ENCODE peak calls at places on chromosomes 2 and 18, in nine cellular contexts. W is Calu3, Z is dorsolateral prefrontal cortex, X is psoas muscle, Y is thoracic aorta, S is PC-9, T is BJ, I is stomach, Q is foreskin fibroblast. K is an unnamed sample.

GRCh38 chr2:46770622-46771021 is 145.0 kb downstream of the MCFD2 start:
- DNase-seq in W (no peak), Z (no peak), X (no peak), Y (no peak), S (no peak), T (peak), I (no peak), Q (peak), K (no peak)

GRCh38 chr2:39385172-39385571 is 51.9 kb downstream of the MAP4K3 start:
- DNase-seq in W (no peak), Z (no peak), X (no peak), Y (no peak), S (no peak), T (no peak), I (no peak), Q (no peak), K (no peak)

GRCh38 chr2:18117592-18117991 is 239.1 kb downstream of the KCNS3 start:
- DNase-seq in W (peak), Z (no peak), X (no peak), Y (no peak), S (peak), T (no peak), I (peak), Q (peak), K (no peak)

GRCh38 chr2:197273485-197273884 is 37.1 kb downstream of the ANKRD44 start:
- DNase-seq in W (no peak), Z (no peak), X (peak), Y (no peak), S (no peak), T (no peak), I (peak), Q (no peak), K (no peak)

GRCh38 chr2:179850188-179850587 is 11.2 kb downstream of the ZNF385B start:
- DNase-seq in W (no peak), Z (no peak), X (no peak), Y (no peak), S (peak), T (peak), I (no peak), Q (peak), K (no peak)

GRCh38 chr18:44701227-44701626 is 20.5 kb downstream of the SETBP1 start:
- DNase-seq in W (no peak), Z (no peak), X (no peak), Y (no peak), S (no peak), T (no peak), I (no peak), Q (no peak), K (no peak)

GRCh38 chr2:240925576-240926515 is 19.7 kb downstream of the CROCC2 start:
- DNase-seq in W (peak), Z (peak), X (peak), Y (no peak), S (peak), T (no peak), I (peak), Q (no peak), K (peak)

GRCh38 chr2:118850901-118851268 is 3.4 kb upstream of the EN1 start:
- DNase-seq in W (no peak), Z (no peak), X (no peak), Y (no peak), S (no peak), T (no peak), I (no peak), Q (no peak), K (no peak)

GRCh38 chr2:24577481-24577880 is 86.4 kb downstream of the NCOA1 start:
- DNase-seq in W (no peak), Z (no peak), X (no peak), Y (no peak), S (no peak), T (no peak), I (no peak), Q (no peak), K (no peak)

GRCh38 chr18:75256376-75256775 is 45.8 kb downstream of the TSHZ1 start:
- DNase-seq in W (no peak), Z (no peak), X (no peak), Y (no peak), S (no peak), T (no peak), I (no peak), Q (no peak), K (no peak)

GRCh38 chr2:70748002-70748779 is 19.8 kb downstream of the ADD2 start:
- DNase-seq in W (no peak), Z (no peak), X (no peak), Y (no peak), S (no peak), T (no peak), I (no peak), Q (no peak), K (no peak)

GRCh38 chr2:68799615-68800400 is 65.2 kb downstream of the ARHGAP25 start:
- DNase-seq in W (no peak), Z (no peak), X (no peak), Y (no peak), S (no peak), T (no peak), I (no peak), Q (no peak), K (no peak)

GRCh38 chr2:23803965-23804542 is 122.9 kb downstream of the ATAD2B start:
- DNase-seq in W (peak), Z (no peak), X (peak), Y (no peak), S (peak), T (no peak), I (peak), Q (peak), K (no peak)

GRCh38 chr18:12656671-12657047 is 1.2 kb downstream of the SPIRE1 start:
- DNase-seq in W (no peak), Z (no peak), X (no peak), Y (no peak), S (no peak), T (no peak), I (no peak), Q (no peak), K (no peak)

GRCh38 chr18:54873884-54874255 is 45.6 kb downstream of the RAB27B start:
- DNase-seq in W (peak), Z (no peak), X (no peak), Y (no peak), S (no peak), T (no peak), I (no peak), Q (no peak), K (no peak)

GRCh38 chr18:21851327-21851961 is 110.9 kb downstream of the MIB1 start:
- DNase-seq in W (no peak), Z (no peak), X (no peak), Y (no peak), S (no peak), T (no peak), I (no peak), Q (peak), K (no peak)

GRCh38 chr2:74119324-74119723 is 28.4 kb downstream of the BOLA3 start:
- DNase-seq in W (no peak), Z (no peak), X (no peak), Y (no peak), S (no peak), T (no peak), I (no peak), Q (peak), K (no peak)

GRCh38 chr2:40554665-40555294 is 102.9 kb upstream of the SLC8A1 start:
- DNase-seq in W (peak), Z (no peak), X (peak), Y (peak), S (peak), T (no peak), I (peak), Q (peak), K (peak)

GRCh38 chr2:62768615-62769014 is 63.1 kb downstream of the EHBP1 start:
- DNase-seq in W (no peak), Z (no peak), X (no peak), Y (no peak), S (no peak), T (no peak), I (no peak), Q (peak), K (no peak)

GRCh38 chr2:173053043-173053699 is 22.5 kb upstream of the MAP3K20 start:
- DNase-seq in W (no peak), Z (no peak), X (no peak), Y (no peak), S (peak), T (no peak), I (no peak), Q (no peak), K (no peak)

GRCh38 chr2:188365058-188365641 is 73.5 kb downstream of the GULP1 start:
- DNase-seq in W (no peak), Z (no peak), X (no peak), Y (no peak), S (no peak), T (no peak), I (no peak), Q (no peak), K (no peak)

GRCh38 chr2:72104821-72105588 is 42.7 kb downstream of the CYP26B1 start:
- DNase-seq in W (no peak), Z (no peak), X (no peak), Y (no peak), S (no peak), T (no peak), I (no peak), Q (no peak), K (no peak)

GRCh38 chr18:62339106-62339988 is 14.2 kb downstream of the TNFRSF11A start:
- DNase-seq in W (no peak), Z (no peak), X (no peak), Y (no peak), S (no peak), T (no peak), I (no peak), Q (no peak), K (no peak)

GRCh38 chr18:76454429-76454828 is 40.6 kb downstream of the ZNF516 start:
- DNase-seq in W (no peak), Z (no peak), X (no peak), Y (no peak), S (no peak), T (no peak), I (no peak), Q (no peak), K (no peak)

GRCh38 chr2:65050931-65051330 is 5.3 kb upstream of the CEP68 start:
- DNase-seq in W (no peak), Z (no peak), X (no peak), Y (no peak), S (no peak), T (no peak), I (no peak), Q (no peak), K (no peak)

GRCh38 chr2:166388488-166389070 is 12.8 kb upstream of the SCN9A start:
- DNase-seq in W (no peak), Z (no peak), X (no peak), Y (no peak), S (no peak), T (no peak), I (no peak), Q (no peak), K (no peak)

GRCh38 chr2:136638193-136638592 is 127.2 kb upstream of the THSD7B start:
- DNase-seq in W (no peak), Z (no peak), X (no peak), Y (no peak), S (no peak), T (no peak), I (no peak), Q (no peak), K (no peak)

GRCh38 chr2:200451506-200451905 is 58.4 kb downstream of the KCTD18 start:
- DNase-seq in W (no peak), Z (no peak), X (no peak), Y (no peak), S (no peak), T (no peak), I (no peak), Q (no peak), K (no peak)

GRCh38 chr2:236047886-236048540 is 120.2 kb downstream of the GBX2 start:
- DNase-seq in W (peak), Z (no peak), X (no peak), Y (no peak), S (peak), T (no peak), I (no peak), Q (no peak), K (no peak)

GRCh38 chr2:4763009-4763408 is 929.2 kb upstream of the SOX11 start:
- DNase-seq in W (no peak), Z (no peak), X (no peak), Y (no peak), S (no peak), T (no peak), I (no peak), Q (no peak), K (no peak)
- TF ChIP-seq CTCF in W (no peak), Z (no peak), X (no peak), Y (no peak), S (peak), T (no peak), I (no peak), Q (no peak), K (no peak)

DNA sequence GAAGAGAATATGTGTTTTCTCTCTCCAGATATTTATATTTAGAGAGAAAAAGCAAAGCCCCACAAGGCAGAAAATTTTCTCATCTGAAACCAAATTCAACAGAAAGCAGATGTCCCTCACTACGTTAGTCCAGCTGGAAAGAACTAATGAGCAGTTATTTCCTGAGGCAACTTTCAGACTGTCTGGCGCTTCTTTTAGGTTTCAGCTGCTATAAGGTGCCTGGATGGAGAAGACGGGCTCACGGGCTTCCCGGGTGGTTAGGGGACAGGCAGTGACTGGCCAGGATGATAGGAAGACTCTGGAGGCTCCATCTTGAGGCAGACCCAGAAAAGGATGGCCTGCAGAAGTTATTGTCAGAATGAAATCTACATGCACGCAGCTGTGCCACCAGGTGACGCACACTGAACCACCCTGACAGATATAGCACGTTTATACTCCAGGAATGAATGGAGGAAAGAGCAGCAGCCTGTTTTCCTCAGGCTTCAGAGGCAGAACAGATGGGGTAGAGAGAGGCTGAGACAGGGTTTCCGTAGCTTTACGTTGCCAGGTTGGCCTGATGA is 50.7 kb downstream of the MRPL35 start:
- DNase-seq in W (no peak), Z (no peak), X (no peak), Y (no peak), S (no peak), T (no peak), I (peak), Q (peak), K (no peak)
- TF ChIP-seq CTCF in W (no peak), Z (no peak), X (no peak), Y (peak), S (no peak), T (peak), I (no peak), Q (no peak), K (no peak)

DNA sequence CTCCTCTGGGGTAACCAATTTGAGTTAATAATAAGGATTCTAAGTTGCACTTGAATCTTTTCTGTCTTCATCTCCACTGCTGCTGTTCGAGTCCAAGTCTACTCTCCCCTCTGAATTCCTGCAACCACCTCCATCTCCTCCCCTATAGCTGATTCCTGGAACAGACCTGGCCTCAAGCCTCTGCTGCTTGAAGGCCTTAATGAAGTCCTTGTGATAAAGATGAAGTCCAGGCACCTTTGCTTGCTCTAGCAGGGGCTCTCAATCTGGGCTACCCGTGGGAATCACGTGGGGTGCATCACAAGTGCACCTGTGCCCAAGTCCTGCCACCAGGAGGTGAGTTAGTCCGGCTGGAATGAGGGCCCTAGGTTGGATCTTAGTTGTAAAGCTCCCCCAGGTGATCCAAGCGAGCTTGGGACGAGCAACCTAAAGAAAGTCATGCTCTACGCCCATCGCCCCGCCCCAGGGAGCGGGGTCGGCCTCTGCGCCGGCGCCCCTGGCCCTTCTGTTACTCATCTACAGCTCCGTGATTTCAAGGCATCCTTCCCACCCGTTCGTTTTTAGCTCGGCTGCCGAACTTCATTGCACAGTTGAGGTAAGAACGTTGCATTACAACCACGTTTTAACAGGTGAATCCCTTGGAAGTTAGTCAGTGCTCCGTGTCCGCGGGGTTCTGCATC is 905 bp upstream of the IAH1 start:
- DNase-seq in W (peak), Z (no peak), X (no peak), Y (no peak), S (no peak), T (no peak), I (peak), Q (no peak), K (no peak)
- TF ChIP-seq CTCF in W (peak), Z (no peak), X (no peak), Y (no peak), S (peak), T (peak), I (no peak), Q (no peak), K (no peak)

DNA sequence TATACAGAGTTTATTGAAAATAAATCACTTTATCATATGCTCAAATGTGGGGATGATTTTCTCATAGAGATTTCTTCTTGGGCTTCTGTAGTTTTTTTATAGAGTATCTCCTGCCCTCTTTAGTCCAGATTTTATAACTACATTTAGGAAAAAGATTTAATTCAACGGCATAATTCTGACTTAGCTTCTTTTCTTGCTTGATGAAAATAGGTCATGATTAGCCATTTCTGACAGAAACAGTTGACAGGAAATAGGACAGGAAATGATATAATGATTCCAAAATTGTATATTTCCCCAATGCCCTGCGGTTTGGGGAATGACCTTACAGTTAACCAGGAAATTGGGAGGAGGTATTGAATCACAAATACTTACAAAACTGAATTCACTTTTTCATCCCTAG is 1531.9 kb upstream of the ACVR2A start:
- DNase-seq in W (no peak), Z (no peak), X (no peak), Y (no peak), S (no peak), T (no peak), I (no peak), Q (peak), K (no peak)
- TF ChIP-seq CTCF in W (no peak), Z (peak), X (no peak), Y (no peak), S (peak), T (peak), I (no peak), Q (no peak), K (peak)

GRCh38 chr2:85017436-85018048 is 46.6 kb downstream of the KCMF1 start:
- DNase-seq in W (no peak), Z (no peak), X (no peak), Y (no peak), S (no peak), T (no peak), I (no peak), Q (no peak), K (no peak)

GRCh38 chr2:85019121-85019520 is 48.2 kb downstream of the KCMF1 start:
- DNase-seq in W (peak), Z (no peak), X (no peak), Y (no peak), S (no peak), T (no peak), I (no peak), Q (no peak), K (no peak)

GRCh38 chr2:85015653-85016360 is 44.8 kb downstream of the KCMF1 start:
- DNase-seq in W (no peak), Z (no peak), X (no peak), Y (no peak), S (no peak), T (no peak), I (no peak), Q (no peak), K (no peak)

GRCh38 chr2:85022232-85022631 is 51.3 kb downstream of the KCMF1 start:
- DNase-seq in W (no peak), Z (no peak), X (no peak), Y (no peak), S (no peak), T (no peak), I (no peak), Q (no peak), K (no peak)

GRCh38 chr2:85018049-85018447 is 47.1 kb downstream of the KCMF1 start:
- DNase-seq in W (no peak), Z (no peak), X (no peak), Y (no peak), S (no peak), T (no peak), I (no peak), Q (no peak), K (no peak)
- TF ChIP-seq CTCF in W (no peak), Z (no peak), X (no peak), Y (no peak), S (peak), T (no peak), I (no peak), Q (no peak), K (peak)

DNA sequence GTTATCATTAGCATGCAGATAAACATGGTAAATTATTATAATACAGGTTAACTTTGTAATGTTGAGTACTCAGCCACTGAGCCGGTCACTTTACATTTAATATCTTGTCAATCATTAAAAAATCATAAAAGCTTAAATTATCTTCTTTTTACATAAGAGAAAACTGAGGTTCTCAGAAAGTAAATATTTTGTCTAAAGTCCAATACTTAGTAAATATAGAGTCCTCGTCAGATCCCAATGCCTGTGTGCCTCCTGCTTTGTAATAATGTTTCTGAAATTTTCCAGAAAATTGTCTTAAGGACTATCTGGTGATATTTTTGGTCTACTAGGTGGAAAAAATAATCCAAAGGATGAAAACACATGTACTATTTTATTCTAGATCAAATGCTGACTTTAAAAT is 116.3 kb upstream of the WDSUB1 start:
- DNase-seq in W (no peak), Z (no peak), X (no peak), Y (no peak), S (no peak), T (no peak), I (no peak), Q (no peak), K (no peak)
- TF ChIP-seq CTCF in W (no peak), Z (no peak), X (no peak), Y (no peak), S (no peak), T (no peak), I (no peak), Q (no peak), K (no peak)

GRCh38 chr2:126895336-126895735 is 3.4 kb upstream of the TEX51 start:
- DNase-seq in W (no peak), Z (no peak), X (no peak), Y (no peak), S (no peak), T (no peak), I (peak), Q (no peak), K (no peak)
- TF ChIP-seq CTCF in W (no peak), Z (no peak), X (no peak), Y (no peak), S (no peak), T (no peak), I (no peak), Q (no peak), K (no peak)

GRCh38 chr2:231685349-231686191 is 22.8 kb upstream of the PTMA start:
- DNase-seq in W (no peak), Z (peak), X (peak), Y (no peak), S (no peak), T (no peak), I (no peak), Q (no peak), K (no peak)
- TF ChIP-seq CTCF in W (no peak), Z (peak), X (no peak), Y (no peak), S (no peak), T (peak), I (no peak), Q (no peak), K (no peak)

GRCh38 chr2:28350196-28350595 is 42.5 kb upstream of the FOSL2 start:
- DNase-seq in W (no peak), Z (no peak), X (peak), Y (no peak), S (no peak), T (no peak), I (no peak), Q (no peak), K (no peak)
- TF ChIP-seq CTCF in W (no peak), Z (no peak), X (no peak), Y (no peak), S (no peak), T (no peak), I (no peak), Q (no peak), K (no peak)

K was measured in CD14-positive monocyte.